ENCODE peak calls at places on chromosomes 2 and 18, in four cellular contexts. A is left lung, M is prostate gland, G is activated B cell treated with CpG ODN at 0.5 μM for 24 hours. I is an unnamed sample.

GRCh38 chr18:48996901-48997463 is 46.2 kb upstream of the SMAD7 start:
- DNase-seq in A (peak; percentile 50), G (no peak), M (no peak), I (no peak)

GRCh38 chr2:132642415-132642814 is 27.6 kb downstream of the LYPD1 start:
- DNase-seq in A (no peak), G (no peak), M (no peak), I (no peak)

GRCh38 chr2:121539722-121540469 is 9.2 kb downstream of the RNU4ATAC start:
- DNase-seq in G (no peak), M (no peak), A (no peak), I (no peak)

GRCh38 chr2:214630402-214631035 is 179.0 kb downstream of the BARD1 start:
- DNase-seq in G (no peak), A (no peak), M (no peak), I (no peak)

GRCh38 chr2:174007010-174007409 is 41.8 kb upstream of the SP3 start:
- DNase-seq in G (no peak), M (no peak), A (no peak), I (no peak)

GRCh38 chr2:20571231-20571630 is 79.7 kb downstream of the HS1BP3 start:
- DNase-seq in A (peak; percentile 75), G (no peak), M (no peak), I (no peak)

GRCh38 chr18:53698907-53699306 is 525.6 kb downstream of the MBD2 start:
- DNase-seq in M (no peak), G (no peak), A (no peak), I (no peak)

GRCh38 chr2:173434729-173435345 is 80.2 kb downstream of the CDCA7 start:
- DNase-seq in A (no peak), M (no peak), G (no peak), I (no peak)

GRCh38 chr2:24586955-24587354 is 95.9 kb downstream of the NCOA1 start:
- DNase-seq in A (no peak), M (no peak), G (no peak), I (no peak)

GRCh38 chr2:196849895-196850294 is 40.7 kb upstream of the C2orf66 start:
- DNase-seq in M (peak; percentile 8), G (no peak), A (no peak), I (no peak)

GRCh38 chr18:74928194-74928968 is 280.6 kb downstream of the PTGR3 start:
- DNase-seq in G (no peak), M (no peak), A (no peak), I (no peak)

GRCh38 chr2:20135631-20136050 is 84.2 kb upstream of the LAPTM4A start:
- DNase-seq in A (no peak), G (peak; percentile 23), M (peak; percentile 68), I (peak; percentile 43)

GRCh38 chr18:37567994-37568359 is 2.4 kb upstream of the CELF4 start:
- DNase-seq in M (no peak), G (no peak), A (no peak), I (no peak)

GRCh38 chr18:37572736-37573135 is 7.1 kb upstream of the CELF4 start:
- DNase-seq in A (no peak), M (no peak), G (no peak), I (no peak)

GRCh38 chr18:37568671-37569070 is 3.1 kb upstream of the CELF4 start:
- DNase-seq in M (no peak), A (no peak), G (no peak), I (no peak)

GRCh38 chr18:37571266-37571665 is 5.7 kb upstream of the CELF4 start:
- DNase-seq in A (no peak), M (no peak), G (no peak), I (no peak)

GRCh38 chr18:37570336-37570930 is 4.8 kb upstream of the CELF4 start:
- DNase-seq in M (no peak), A (no peak), G (no peak), I (no peak)
- TF ChIP-seq CTCF in M (no peak), A (no peak), G (no peak), I (no peak)

GRCh38 chr2:25971596-25971995 is 10.7 kb downstream of the KIF3C start:
- DNase-seq in M (no peak), A (no peak), G (no peak), I (no peak)

GRCh38 chr2:25972049-25972823 is 10.1 kb downstream of the KIF3C start:
- DNase-seq in A (no peak), M (no peak), G (no peak), I (no peak)

GRCh38 chr2:25960920-25961319 is 21.4 kb downstream of the KIF3C start:
- DNase-seq in M (no peak), G (no peak), A (no peak), I (no peak)

GRCh38 chr2:25964891-25965290 is 17.4 kb downstream of the KIF3C start:
- DNase-seq in A (no peak), G (no peak), M (no peak), I (no peak)

GRCh38 chr2:25966531-25967265 is 15.6 kb downstream of the KIF3C start:
- DNase-seq in G (no peak), A (no peak), M (peak; percentile 68), I (no peak)
- TF ChIP-seq CTCF in G (no peak), A (no peak), M (peak; percentile 61), I (no peak)

DNA sequence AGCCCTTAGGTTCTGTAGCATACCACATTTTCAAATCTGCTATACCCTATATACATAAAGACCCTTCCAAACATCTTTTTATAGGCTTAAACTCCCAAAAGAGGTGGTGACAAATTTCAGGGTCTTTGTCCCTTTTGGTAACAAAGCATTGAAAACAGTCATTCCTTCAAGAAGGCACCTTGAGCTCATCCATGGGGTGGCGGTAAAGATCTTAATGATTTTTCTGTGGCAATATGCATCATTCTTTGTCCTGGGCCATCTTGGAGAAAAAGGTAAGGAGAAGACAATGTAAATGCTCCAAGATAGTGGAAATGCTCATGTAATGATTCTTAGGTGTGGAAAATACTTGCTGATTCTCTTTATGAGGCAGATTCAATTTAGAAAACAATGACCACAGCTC is 890.5 kb downstream of the CNTNAP5 start:
- DNase-seq in A (no peak), M (no peak), G (no peak), I (no peak)
- TF ChIP-seq CTCF in A (no peak), M (no peak), G (no peak), I (no peak)

GRCh38 chr2:177147834-177148233 is 64.8 kb upstream of the HNRNPA3 start:
- DNase-seq in A (no peak), M (no peak), G (no peak), I (no peak)
- TF ChIP-seq CTCF in A (no peak), M (no peak), G (no peak), I (no peak)